ENCODE peak calls at places on chromosomes 12 and 14, in four cellular contexts. One of them, this sample, is unnamed.
A peak's percentile ranks its signal among the peaks of the same experiment; 100 is the strongest.

GRCh38 chr12:107903377-107904061 is 129.0 kb downstream of the ASCL4 start:
- DNase-seq in SK-N-SH: peak; percentile 88
- DNase-seq in K562: peak; percentile 94
- DNase-seq in HepG2: no peak
- DNase-seq in this sample: no peak

GRCh38 chr14:93012516-93013367 is 89.8 kb downstream of the CHGA start:
- DNase-seq in K562: no peak
- DNase-seq in SK-N-SH: no peak
- DNase-seq in HepG2: no peak
- DNase-seq in this sample: no peak

GRCh38 chr12:91178139-91178561 is 4.5 kb downstream of the DCN start:
- DNase-seq in SK-N-SH: no peak
- DNase-seq in HepG2: peak; percentile 6
- DNase-seq in K562: peak; percentile 1
- DNase-seq in this sample: no peak

GRCh38 chr12:123801573-123802178 is 39.6 kb downstream of the DNAH10 start:
- DNase-seq in K562: peak; percentile 31
- DNase-seq in HepG2: no peak
- DNase-seq in SK-N-SH: no peak
- DNase-seq in this sample: peak; percentile 26

GRCh38 chr14:105398726-105399440 is 545 bp downstream of the TEX22 start:
- DNase-seq in SK-N-SH: peak; percentile 90
- DNase-seq in HepG2: peak; percentile 50
- DNase-seq in K562: peak; percentile 42
- DNase-seq in this sample: no peak

GRCh38 chr12:49288412-49288853 is 6.5 kb upstream of the PRPH start:
- DNase-seq in SK-N-SH: peak; percentile 76
- DNase-seq in HepG2: peak; percentile 34
- DNase-seq in K562: peak; percentile 76
- DNase-seq in this sample: peak; percentile 46

GRCh38 chr14:102050625-102051024 is 36.2 kb downstream of the HSP90AA1 start:
- DNase-seq in HepG2: no peak
- DNase-seq in K562: no peak
- DNase-seq in SK-N-SH: no peak
- DNase-seq in this sample: no peak

GRCh38 chr14:60757617-60758016 is 23.1 kb downstream of the MNAT1 start:
- DNase-seq in HepG2: no peak
- DNase-seq in K562: no peak
- DNase-seq in SK-N-SH: no peak
- DNase-seq in this sample: no peak

GRCh38 chr14:31300296-31300695 is 92.7 kb upstream of the HECTD1 start:
- DNase-seq in K562: no peak
- DNase-seq in SK-N-SH: no peak
- DNase-seq in HepG2: no peak
- DNase-seq in this sample: no peak

GRCh38 chr14:97625512-97625911 is 828.3 kb downstream of the VRK1 start:
- DNase-seq in HepG2: no peak
- DNase-seq in SK-N-SH: no peak
- DNase-seq in K562: no peak
- DNase-seq in this sample: no peak

GRCh38 chr12:29634057-29634456 is 136.6 kb upstream of the OVCH1 start:
- DNase-seq in SK-N-SH: no peak
- DNase-seq in K562: no peak
- DNase-seq in HepG2: no peak
- DNase-seq in this sample: no peak

GRCh38 chr12:24396266-24396665 is 446.8 kb upstream of the SOX5 start:
- DNase-seq in SK-N-SH: no peak
- DNase-seq in HepG2: no peak
- DNase-seq in K562: no peak
- DNase-seq in this sample: no peak

GRCh38 chr12:125330645-125331341 is 265.6 kb downstream of the AACS start:
- DNase-seq in SK-N-SH: peak; percentile 93
- DNase-seq in K562: peak; percentile 64
- DNase-seq in HepG2: peak; percentile 5
- DNase-seq in this sample: peak; percentile 8

GRCh38 chr14:77838756-77839565 is 39.1 kb downstream of the ADCK1 start:
- DNase-seq in HepG2: no peak
- DNase-seq in K562: no peak
- DNase-seq in SK-N-SH: no peak
- DNase-seq in this sample: no peak

GRCh38 chr12:54383041-54383609 is 1.4 kb downstream of the ZNF385A start:
- DNase-seq in HepG2: no peak
- DNase-seq in SK-N-SH: no peak
- DNase-seq in K562: peak; percentile 79
- DNase-seq in this sample: no peak

GRCh38 chr14:105437723-105438500 is 18.3 kb downstream of the MTA1 start:
- DNase-seq in K562: no peak
- DNase-seq in HepG2: no peak
- DNase-seq in SK-N-SH: no peak
- DNase-seq in this sample: no peak

GRCh38 chr12:89306827-89307498 is 45.3 kb downstream of the DUSP6 start:
- DNase-seq in K562: no peak
- DNase-seq in SK-N-SH: no peak
- DNase-seq in HepG2: no peak
- DNase-seq in this sample: no peak

GRCh38 chr12:12008232-12008850 is 62.4 kb upstream of the BCL2L14 start:
- DNase-seq in K562: no peak
- DNase-seq in SK-N-SH: no peak
- DNase-seq in HepG2: no peak
- DNase-seq in this sample: no peak

GRCh38 chr14:61342486-61342885 is 21.1 kb downstream of the PRKCH start:
- DNase-seq in HepG2: no peak
- DNase-seq in K562: no peak
- DNase-seq in SK-N-SH: no peak
- DNase-seq in this sample: no peak

GRCh38 chr12:100959481-100959880 is 164.9 kb downstream of the ANO4 start:
- DNase-seq in SK-N-SH: no peak
- DNase-seq in HepG2: no peak
- DNase-seq in K562: peak; percentile 7
- DNase-seq in this sample: peak; percentile 28

DNA sequence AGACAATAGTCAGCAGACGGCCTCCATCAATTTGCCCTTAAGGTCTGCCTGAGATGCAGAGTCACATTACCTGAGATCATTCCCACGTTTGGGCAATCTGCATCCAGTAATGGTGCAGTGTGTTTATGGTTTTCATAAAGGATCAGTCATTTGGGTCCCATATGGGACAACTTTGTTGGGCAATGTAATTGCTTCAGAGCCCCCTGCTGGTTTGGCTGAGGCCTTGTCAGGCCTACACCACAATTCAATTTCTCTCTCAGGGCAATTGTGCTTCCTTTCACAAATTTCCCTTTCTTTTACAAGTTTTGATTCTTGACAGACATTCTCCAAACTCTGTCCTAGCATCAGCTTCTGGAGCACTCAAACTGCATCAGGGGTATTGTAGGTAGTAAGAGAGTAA is 191.2 kb upstream of the SSTR1 start:
- DNase-seq in HepG2: peak; percentile 41
- DNase-seq in SK-N-SH: no peak
- DNase-seq in K562: no peak
- DNase-seq in this sample: peak; percentile 2
- TF ChIP-seq ELF1 in HepG2: no peak
- TF ChIP-seq ELF1 in SK-N-SH: no peak
- TF ChIP-seq ELF1 in K562: no peak
- TF ChIP-seq ELF1 in this sample: no peak

DNA sequence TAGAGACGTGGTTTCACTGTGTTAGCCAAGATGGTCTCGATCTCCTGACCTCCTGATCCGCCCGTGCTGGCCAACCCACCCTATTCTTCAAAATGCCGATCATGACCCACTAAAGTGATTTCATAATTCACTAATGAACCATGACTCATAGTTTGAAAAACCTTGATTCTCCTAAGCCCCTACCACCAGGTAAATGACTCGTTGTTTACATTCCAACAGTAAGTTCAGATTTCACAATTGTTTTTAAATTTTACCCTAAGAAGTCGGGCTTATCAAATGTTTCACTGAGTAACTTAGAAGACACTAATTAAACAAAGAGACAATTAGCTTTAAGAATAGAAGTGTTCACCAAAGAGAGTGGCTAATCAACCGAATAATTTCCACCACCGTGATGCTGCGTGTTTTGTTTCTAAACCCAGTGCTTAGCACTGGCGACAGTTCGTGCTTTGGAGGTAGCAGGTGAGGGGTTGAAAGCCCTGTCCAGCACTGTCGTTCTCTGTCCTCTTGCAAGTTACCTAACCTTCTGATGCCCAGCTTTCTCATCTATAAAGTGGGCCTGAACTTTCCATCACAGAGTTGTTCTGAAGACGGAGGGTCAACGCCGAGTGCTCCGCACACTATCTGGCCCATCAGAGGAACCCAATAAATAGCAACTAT is 136.5 kb downstream of the NTF3 start:
- DNase-seq in HepG2: peak; percentile 69
- DNase-seq in K562: no peak
- DNase-seq in SK-N-SH: no peak
- DNase-seq in this sample: no peak
- TF ChIP-seq ELF1 in HepG2: no peak
- TF ChIP-seq ELF1 in K562: no peak
- TF ChIP-seq ELF1 in SK-N-SH: no peak
- TF ChIP-seq ELF1 in this sample: no peak

GRCh38 chr14:96058606-96059200 is 19.5 kb downstream of the C14orf132 start:
- DNase-seq in HepG2: no peak
- DNase-seq in SK-N-SH: no peak
- DNase-seq in K562: no peak
- DNase-seq in this sample: no peak

GRCh38 chr14:96055753-96056508 is 16.8 kb downstream of the C14orf132 start:
- DNase-seq in HepG2: no peak
- DNase-seq in K562: no peak
- DNase-seq in SK-N-SH: no peak
- DNase-seq in this sample: no peak

GRCh38 chr14:96059519-96060135 is 20.5 kb downstream of the C14orf132 start:
- DNase-seq in K562: no peak
- DNase-seq in HepG2: no peak
- DNase-seq in SK-N-SH: no peak
- DNase-seq in this sample: no peak

GRCh38 chr14:96056509-96057422 is 17.6 kb downstream of the C14orf132 start:
- DNase-seq in SK-N-SH: peak; percentile 23
- DNase-seq in K562: no peak
- DNase-seq in HepG2: peak; percentile 9
- DNase-seq in this sample: no peak

GRCh38 chr14:96057738-96058137 is 18.6 kb downstream of the C14orf132 start:
- DNase-seq in HepG2: no peak
- DNase-seq in K562: no peak
- DNase-seq in SK-N-SH: no peak
- DNase-seq in this sample: no peak
- TF ChIP-seq ELF1 in HepG2: no peak
- TF ChIP-seq ELF1 in K562: no peak
- TF ChIP-seq ELF1 in SK-N-SH: no peak
- TF ChIP-seq ELF1 in this sample: no peak

GRCh38 chr14:69048456-69048855 is 69.4 kb upstream of the ACTN1 start:
- DNase-seq in HepG2: no peak
- DNase-seq in K562: peak; percentile 8
- DNase-seq in SK-N-SH: no peak
- DNase-seq in this sample: no peak
- TF ChIP-seq ELF1 in HepG2: no peak
- TF ChIP-seq ELF1 in K562: no peak
- TF ChIP-seq ELF1 in SK-N-SH: no peak
- TF ChIP-seq ELF1 in this sample: no peak

This sample was measured in HCT116.